ENCODE peak calls at places on chromosomes 13 and 19, in seven cellular contexts. N is endothelial cell of umbilical vein, X is PC-9, Y is astrocyte of the cerebellum, P is AG04449, B is aorta, F is adrenal gland. J is an unnamed sample.

GRCh38 chr13:113216165-113217056 is 7.0 kb downstream of the CUL4A start:
- DNase-seq in P (no peak), B (no peak), Y (no peak), X (peak), F (peak), N (peak), J (peak)

GRCh38 chr19:50982186-50982585 is 1.5 kb downstream of the KLK7 start:
- DNase-seq in X (no peak), P (no peak), Y (no peak), F (no peak), N (no peak), B (no peak), J (no peak)

GRCh38 chr13:99528547-99528946 is 27.3 kb downstream of the TM9SF2 start:
- DNase-seq in B (no peak), Y (no peak), X (no peak), F (no peak), P (no peak), N (peak), J (peak)

GRCh38 chr13:90355162-90355751 is 992.2 kb upstream of the MIR17HG start:
- DNase-seq in N (no peak), Y (no peak), X (no peak), B (no peak), P (no peak), F (no peak), J (no peak)

GRCh38 chr13:51643114-51643881 is 59.0 kb downstream of the WDFY2 start:
- DNase-seq in Y (peak), N (peak), P (peak), F (no peak), X (peak), B (no peak), J (no peak)

GRCh38 chr19:15529774-15530372 is 21.5 kb downstream of the CYP4F22 start:
- DNase-seq in N (no peak), B (no peak), F (no peak), P (no peak), Y (no peak), X (peak), J (no peak)

GRCh38 chr19:22945560-22945959 is 57.4 kb downstream of the ZNF728 start:
- DNase-seq in N (no peak), F (no peak), P (no peak), X (no peak), B (no peak), Y (peak), J (peak)

GRCh38 chr13:33351324-33351723 is 65.8 kb upstream of the STARD13 start:
- DNase-seq in F (no peak), X (no peak), B (no peak), Y (no peak), P (no peak), N (peak), J (no peak)

GRCh38 chr13:102484329-102484728 is 82.5 kb upstream of the FGF14 start:
- DNase-seq in X (no peak), B (no peak), N (no peak), P (no peak), F (no peak), Y (no peak), J (no peak)

GRCh38 chr19:18846862-18847515 is 15.2 kb downstream of the UPF1 start:
- DNase-seq in N (peak), X (no peak), Y (peak), F (peak), B (peak), P (no peak), J (no peak)

GRCh38 chr13:37791699-37792098 is 77.9 kb downstream of the TRPC4 start:
- DNase-seq in P (no peak), F (no peak), Y (no peak), N (no peak), X (no peak), B (no peak), J (no peak)

GRCh38 chr13:46086421-46086922 is 18.4 kb downstream of the CPB2 start:
- DNase-seq in N (no peak), F (no peak), B (no peak), P (no peak), Y (no peak), X (no peak), J (no peak)

GRCh38 chr19:18233224-18233825 is 7.1 kb upstream of the PDE4C start:
- DNase-seq in F (no peak), B (peak), N (peak), P (no peak), X (peak), Y (no peak), J (peak)

GRCh38 chr19:10420444-10421239 is at the start of gene PDE4A:
- DNase-seq in P (no peak), X (no peak), Y (no peak), F (no peak), B (no peak), N (no peak), J (no peak)

GRCh38 chr13:27298849-27299248 is 28.2 kb downstream of the RASL11A start:
- DNase-seq in N (no peak), P (no peak), F (no peak), Y (no peak), X (no peak), B (no peak), J (no peak)

GRCh38 chr19:14473073-14473790 is 1.9 kb downstream of the PTGER1 start:
- DNase-seq in P (no peak), B (no peak), Y (no peak), N (no peak), F (no peak), X (no peak), J (no peak)

GRCh38 chr13:34179481-34179880 is 361.5 kb downstream of the RFC3 start:
- DNase-seq in N (no peak), B (no peak), Y (no peak), F (no peak), P (no peak), X (no peak), J (no peak)

GRCh38 chr19:18397242-18398202 is at the start of gene LRRC25:
- DNase-seq in Y (no peak), F (peak), X (no peak), B (no peak), P (no peak), N (no peak), J (no peak)

GRCh38 chr13:27775943-27776342 is 16.3 kb upstream of the GSX1 start:
- DNase-seq in F (no peak), N (no peak), P (no peak), B (no peak), X (peak), Y (no peak), J (no peak)

GRCh38 chr13:73075546-73075945 is 16.7 kb downstream of the KLF5 start:
- DNase-seq in X (no peak), N (no peak), B (no peak), Y (no peak), P (no peak), F (no peak), J (peak)

GRCh38 chr13:59689057-59689456 is 474.7 kb downstream of the DIAPH3 start:
- DNase-seq in Y (no peak), X (no peak), P (no peak), N (no peak), F (no peak), B (no peak), J (no peak)

GRCh38 chr19:34669305-34669704 is 7.7 kb downstream of the SCGB2B2 start:
- DNase-seq in B (peak), N (no peak), X (no peak), P (no peak), F (no peak), Y (no peak), J (no peak)

GRCh38 chr13:27997904-27998522 is 9.5 kb upstream of the URAD start:
- DNase-seq in F (no peak), P (no peak), X (no peak), Y (no peak), N (peak), B (no peak), J (peak)

GRCh38 chr19:11092181-11092538 is 2.9 kb downstream of the LDLR start:
- DNase-seq in X (peak), P (no peak), F (no peak), B (no peak), Y (no peak), N (peak), J (peak)

GRCh38 chr13:45833663-45834062 is 17.9 kb downstream of the SIAH3 start:
- DNase-seq in B (no peak), P (no peak), X (peak), Y (peak), N (peak), F (peak), J (no peak)

GRCh38 chr13:36998624-36999041 is 507 bp downstream of the ALG5 start:
- DNase-seq in Y (no peak), P (no peak), N (no peak), B (peak), X (no peak), F (no peak), J (peak)

GRCh38 chr13:31951215-31951678 is 80.3 kb upstream of the FRY start:
- DNase-seq in B (no peak), F (peak), Y (no peak), P (no peak), X (peak), N (no peak), J (no peak)

GRCh38 chr19:29054886-29055675 is 157.9 kb downstream of the UQCRFS1 start:
- DNase-seq in B (no peak), Y (no peak), P (no peak), N (no peak), X (no peak), F (peak), J (no peak)

GRCh38 chr13:109945206-109945960 is 159.0 kb upstream of the IRS2 start:
- DNase-seq in F (no peak), P (peak), X (peak), Y (peak), N (no peak), B (no peak), J (no peak)

GRCh38 chr19:13966684-13967128 is 14.4 kb downstream of the DCAF15 start:
- DNase-seq in Y (no peak), F (no peak), X (no peak), P (no peak), B (peak), N (no peak), J (no peak)

GRCh38 chr13:52048516-52048915 is 24.0 kb downstream of the UTP14C start:
- DNase-seq in X (no peak), F (no peak), Y (no peak), N (peak), P (no peak), B (no peak), J (no peak)

GRCh38 chr19:46191972-46192371 is 37.6 kb upstream of the IGFL1 start:
- DNase-seq in X (peak), F (no peak), Y (no peak), P (no peak), N (no peak), B (no peak), J (no peak)

GRCh38 chr13:40522234-40522633 is 144.2 kb downstream of the FOXO1 start:
- DNase-seq in X (no peak), Y (no peak), N (no peak), B (no peak), F (no peak), P (no peak), J (no peak)

GRCh38 chr13:35984776-35985453 is 146.3 kb downstream of the DCLK1 start:
- DNase-seq in B (no peak), F (no peak), Y (no peak), X (no peak), P (no peak), N (no peak), J (no peak)

GRCh38 chr19:56317749-56318148 is 3.1 kb upstream of the ZSCAN5A start:
- DNase-seq in F (no peak), Y (no peak), X (no peak), P (no peak), N (no peak), B (no peak), J (no peak)

GRCh38 chr13:23928985-23929384 is 31.7 kb upstream of the C1QTNF9B start:
- DNase-seq in F (no peak), N (peak), Y (peak), X (no peak), B (no peak), P (peak), J (no peak)

GRCh38 chr19:14091086-14091884 is 734 bp upstream of the SAMD1 start:
- DNase-seq in P (no peak), F (peak), X (peak), B (peak), Y (no peak), N (peak), J (peak)

GRCh38 chr13:35857769-35858168 is 273.4 kb downstream of the DCLK1 start:
- DNase-seq in B (no peak), X (no peak), N (no peak), P (no peak), F (no peak), Y (no peak), J (no peak)

GRCh38 chr19:5436101-5436947 is 18.9 kb upstream of the ZNRF4 start:
- DNase-seq in X (no peak), F (no peak), P (peak), B (no peak), N (no peak), Y (peak), J (peak)
- H3K4me3 ChIP-seq in X (no peak), F (no peak), P (peak), B (no peak), N (no peak), Y (peak), J (no peak)

GRCh38 chr13:100636441-100636840 is 38.2 kb downstream of the TMTC4 start:
- DNase-seq in B (no peak), Y (no peak), P (no peak), N (no peak), X (no peak), F (no peak), J (no peak)
- H3K4me3 ChIP-seq in B (no peak), Y (no peak), P (no peak), N (no peak), X (no peak), F (no peak), J (no peak)

GRCh38 chr19:55165952-55166529 is 372 bp downstream of the DNAAF3 start:
- DNase-seq in B (no peak), P (no peak), Y (peak), X (peak), N (peak), F (peak), J (peak)
- H3K4me3 ChIP-seq in B (no peak), P (peak), Y (peak), X (peak), N (peak), F (peak), J (peak)

DNA sequence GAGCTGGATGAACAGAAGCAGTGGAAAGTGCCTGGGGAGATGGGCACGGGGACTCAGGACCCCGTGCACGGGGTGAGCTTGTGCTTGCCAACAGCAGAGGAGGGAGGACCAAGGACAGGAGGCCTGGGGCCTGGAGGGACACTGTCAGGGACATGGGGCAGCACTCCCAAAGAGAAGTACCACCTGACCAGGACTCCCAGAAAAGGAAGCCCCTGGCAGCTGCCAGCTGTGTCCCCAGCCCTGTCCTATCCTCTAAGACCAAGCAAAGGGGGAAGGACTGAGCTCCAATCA is 151.2 kb upstream of the TSHZ3 start:
- DNase-seq in Y (no peak), F (no peak), P (no peak), B (no peak), N (no peak), X (no peak), J (no peak)
- H3K4me3 ChIP-seq in Y (no peak), F (no peak), P (no peak), B (no peak), N (no peak), X (no peak), J (no peak)

GRCh38 chr19:40804783-40805242 is 5.8 kb downstream of the EGLN2 start:
- DNase-seq in Y (no peak), N (no peak), F (no peak), P (no peak), X (no peak), B (peak), J (no peak)

GRCh38 chr19:40808021-40808325 is 9.0 kb downstream of the EGLN2 start:
- DNase-seq in B (no peak), Y (no peak), P (no peak), N (no peak), F (no peak), X (no peak), J (no peak)

GRCh38 chr19:40807147-40808020 is 8.4 kb downstream of the EGLN2 start:
- DNase-seq in B (peak), P (no peak), N (no peak), X (peak), F (no peak), Y (no peak), J (peak)

GRCh38 chr19:40805258-40805868 is 6.4 kb downstream of the EGLN2 start:
- DNase-seq in N (no peak), X (no peak), P (no peak), Y (no peak), F (peak), B (no peak), J (no peak)

GRCh38 chr19:40806385-40807146 is 7.6 kb downstream of the EGLN2 start:
- DNase-seq in X (no peak), B (peak), Y (peak), N (peak), P (peak), F (peak), J (no peak)
- H3K4me3 ChIP-seq in X (no peak), B (no peak), Y (no peak), N (peak), P (peak), F (no peak), J (no peak)

GRCh38 chr13:75481176-75482069 is 546 bp downstream of the TBC1D4 start:
- DNase-seq in N (peak), Y (no peak), F (no peak), P (no peak), X (no peak), B (peak), J (peak)

GRCh38 chr13:75480691-75481175 is 1.2 kb downstream of the TBC1D4 start:
- DNase-seq in B (peak), F (peak), N (peak), Y (no peak), P (no peak), X (peak), J (peak)

GRCh38 chr13:75478659-75479058 is 3.3 kb downstream of the TBC1D4 start:
- DNase-seq in B (no peak), Y (no peak), F (no peak), N (no peak), X (no peak), P (no peak), J (no peak)

GRCh38 chr13:75482070-75482819 is at the start of gene TBC1D4:
- DNase-seq in F (peak), B (peak), P (peak), X (peak), Y (peak), N (peak), J (peak)

GRCh38 chr13:75479102-75479501 is 2.9 kb downstream of the TBC1D4 start:
- DNase-seq in N (no peak), F (no peak), P (no peak), B (no peak), Y (no peak), X (no peak), J (no peak)
- H3K4me3 ChIP-seq in N (no peak), F (peak), P (no peak), B (no peak), Y (no peak), X (no peak), J (peak)

J was measured in Caco-2.